ENCODE peak calls at places on chromosomes 13 and 19, in seven cellular contexts. One of them, this sample, is unnamed.

GRCh38 chr19:10817291-10818038 is 18.5 kb downstream of the TMED1 start:
- ATAC-seq in Right ventricle myocardium inferior: no peak
- ATAC-seq in left cardiac atrium: peak
- ATAC-seq in lower lobe of right lung: peak
- ATAC-seq in PC-3: no peak
- ATAC-seq in heart right ventricle: peak
- ATAC-seq in activated CD8-positive, alpha-beta T cell treated with anti-CD3 and anti-CD28 coated beads for 36 hours: no peak
- ATAC-seq in this sample: no peak

GRCh38 chr19:55346725-55347441 is 7.2 kb downstream of the KMT5C start:
- ATAC-seq in PC-3: no peak
- ATAC-seq in left cardiac atrium: no peak
- ATAC-seq in activated CD8-positive, alpha-beta T cell treated with anti-CD3 and anti-CD28 coated beads for 36 hours: no peak
- ATAC-seq in lower lobe of right lung: no peak
- ATAC-seq in Right ventricle myocardium inferior: peak
- ATAC-seq in heart right ventricle: no peak
- ATAC-seq in this sample: peak

GRCh38 chr13:111178417-111178816 is 63.3 kb downstream of the ARHGEF7 start:
- ATAC-seq in lower lobe of right lung: no peak
- ATAC-seq in left cardiac atrium: peak
- ATAC-seq in Right ventricle myocardium inferior: peak
- ATAC-seq in activated CD8-positive, alpha-beta T cell treated with anti-CD3 and anti-CD28 coated beads for 36 hours: no peak
- ATAC-seq in heart right ventricle: no peak
- ATAC-seq in PC-3: no peak
- ATAC-seq in this sample: no peak

GRCh38 chr19:7470540-7471305 is 18.1 kb downstream of the PEX11G start:
- ATAC-seq in Right ventricle myocardium inferior: no peak
- ATAC-seq in activated CD8-positive, alpha-beta T cell treated with anti-CD3 and anti-CD28 coated beads for 36 hours: no peak
- ATAC-seq in lower lobe of right lung: no peak
- ATAC-seq in PC-3: no peak
- ATAC-seq in heart right ventricle: no peak
- ATAC-seq in left cardiac atrium: no peak
- ATAC-seq in this sample: no peak

GRCh38 chr19:46383846-46384245 is 29.5 kb downstream of the CCDC8 start:
- ATAC-seq in PC-3: no peak
- ATAC-seq in Right ventricle myocardium inferior: peak
- ATAC-seq in activated CD8-positive, alpha-beta T cell treated with anti-CD3 and anti-CD28 coated beads for 36 hours: no peak
- ATAC-seq in lower lobe of right lung: no peak
- ATAC-seq in heart right ventricle: peak
- ATAC-seq in left cardiac atrium: peak
- ATAC-seq in this sample: no peak

GRCh38 chr13:29689548-29689947 is 94.1 kb upstream of the SLC7A1 start:
- ATAC-seq in left cardiac atrium: no peak
- ATAC-seq in Right ventricle myocardium inferior: no peak
- ATAC-seq in activated CD8-positive, alpha-beta T cell treated with anti-CD3 and anti-CD28 coated beads for 36 hours: no peak
- ATAC-seq in heart right ventricle: no peak
- ATAC-seq in PC-3: no peak
- ATAC-seq in lower lobe of right lung: no peak
- ATAC-seq in this sample: no peak

GRCh38 chr13:40406405-40407138 is 259.9 kb downstream of the FOXO1 start:
- ATAC-seq in left cardiac atrium: peak
- ATAC-seq in lower lobe of right lung: peak
- ATAC-seq in Right ventricle myocardium inferior: no peak
- ATAC-seq in heart right ventricle: peak
- ATAC-seq in activated CD8-positive, alpha-beta T cell treated with anti-CD3 and anti-CD28 coated beads for 36 hours: no peak
- ATAC-seq in PC-3: peak
- ATAC-seq in this sample: no peak

GRCh38 chr19:35879770-35880317 is 11.5 kb downstream of the APLP1 start:
- ATAC-seq in activated CD8-positive, alpha-beta T cell treated with anti-CD3 and anti-CD28 coated beads for 36 hours: peak
- ATAC-seq in Right ventricle myocardium inferior: peak
- ATAC-seq in heart right ventricle: peak
- ATAC-seq in lower lobe of right lung: peak
- ATAC-seq in PC-3: peak
- ATAC-seq in left cardiac atrium: peak
- ATAC-seq in this sample: peak

GRCh38 chr13:89057862-89058261 is 1386.7 kb downstream of the SLITRK5 start:
- ATAC-seq in left cardiac atrium: no peak
- ATAC-seq in lower lobe of right lung: no peak
- ATAC-seq in heart right ventricle: no peak
- ATAC-seq in Right ventricle myocardium inferior: no peak
- ATAC-seq in activated CD8-positive, alpha-beta T cell treated with anti-CD3 and anti-CD28 coated beads for 36 hours: no peak
- ATAC-seq in PC-3: no peak
- ATAC-seq in this sample: no peak

GRCh38 chr13:75787249-75787940 is 151.3 kb downstream of the LMO7 start:
- ATAC-seq in heart right ventricle: peak
- ATAC-seq in Right ventricle myocardium inferior: no peak
- ATAC-seq in activated CD8-positive, alpha-beta T cell treated with anti-CD3 and anti-CD28 coated beads for 36 hours: no peak
- ATAC-seq in lower lobe of right lung: peak
- ATAC-seq in left cardiac atrium: peak
- ATAC-seq in PC-3: no peak
- ATAC-seq in this sample: no peak

GRCh38 chr13:60019119-60019993 is 144.4 kb downstream of the DIAPH3 start:
- ATAC-seq in heart right ventricle: no peak
- ATAC-seq in left cardiac atrium: peak
- ATAC-seq in lower lobe of right lung: peak
- ATAC-seq in PC-3: no peak
- ATAC-seq in activated CD8-positive, alpha-beta T cell treated with anti-CD3 and anti-CD28 coated beads for 36 hours: no peak
- ATAC-seq in Right ventricle myocardium inferior: no peak
- ATAC-seq in this sample: no peak

GRCh38 chr13:33235078-33235477 is 50.5 kb downstream of the STARD13 start:
- ATAC-seq in left cardiac atrium: peak
- ATAC-seq in Right ventricle myocardium inferior: peak
- ATAC-seq in lower lobe of right lung: peak
- ATAC-seq in activated CD8-positive, alpha-beta T cell treated with anti-CD3 and anti-CD28 coated beads for 36 hours: no peak
- ATAC-seq in heart right ventricle: peak
- ATAC-seq in PC-3: no peak
- ATAC-seq in this sample: no peak

GRCh38 chr19:43480574-43480973 is 15.2 kb upstream of the LYPD3 start:
- ATAC-seq in left cardiac atrium: no peak
- ATAC-seq in PC-3: no peak
- ATAC-seq in Right ventricle myocardium inferior: no peak
- ATAC-seq in lower lobe of right lung: no peak
- ATAC-seq in heart right ventricle: no peak
- ATAC-seq in activated CD8-positive, alpha-beta T cell treated with anti-CD3 and anti-CD28 coated beads for 36 hours: no peak
- ATAC-seq in this sample: no peak

GRCh38 chr19:30360378-30361106 is 11.6 kb upstream of the ZNF536 start:
- ATAC-seq in PC-3: no peak
- ATAC-seq in activated CD8-positive, alpha-beta T cell treated with anti-CD3 and anti-CD28 coated beads for 36 hours: no peak
- ATAC-seq in Right ventricle myocardium inferior: no peak
- ATAC-seq in heart right ventricle: no peak
- ATAC-seq in lower lobe of right lung: no peak
- ATAC-seq in left cardiac atrium: no peak
- ATAC-seq in this sample: no peak

GRCh38 chr13:60944863-60945262 is 470.8 kb downstream of the PCDH20 start:
- ATAC-seq in left cardiac atrium: no peak
- ATAC-seq in lower lobe of right lung: no peak
- ATAC-seq in heart right ventricle: no peak
- ATAC-seq in activated CD8-positive, alpha-beta T cell treated with anti-CD3 and anti-CD28 coated beads for 36 hours: no peak
- ATAC-seq in PC-3: no peak
- ATAC-seq in Right ventricle myocardium inferior: no peak
- ATAC-seq in this sample: no peak

GRCh38 chr13:59112375-59112774 is 1051.4 kb downstream of the DIAPH3 start:
- ATAC-seq in left cardiac atrium: peak
- ATAC-seq in PC-3: peak
- ATAC-seq in heart right ventricle: peak
- ATAC-seq in Right ventricle myocardium inferior: peak
- ATAC-seq in activated CD8-positive, alpha-beta T cell treated with anti-CD3 and anti-CD28 coated beads for 36 hours: no peak
- ATAC-seq in lower lobe of right lung: no peak
- ATAC-seq in this sample: no peak

GRCh38 chr13:32443111-32443510 is 15.2 kb upstream of the N4BP2L1 start:
- ATAC-seq in lower lobe of right lung: peak
- ATAC-seq in heart right ventricle: no peak
- ATAC-seq in activated CD8-positive, alpha-beta T cell treated with anti-CD3 and anti-CD28 coated beads for 36 hours: peak
- ATAC-seq in Right ventricle myocardium inferior: no peak
- ATAC-seq in PC-3: peak
- ATAC-seq in left cardiac atrium: no peak
- ATAC-seq in this sample: peak

GRCh38 chr13:106533101-106533939 is 2.1 kb downstream of the EFNB2 start:
- ATAC-seq in PC-3: peak
- ATAC-seq in heart right ventricle: peak
- ATAC-seq in Right ventricle myocardium inferior: peak
- ATAC-seq in lower lobe of right lung: peak
- ATAC-seq in activated CD8-positive, alpha-beta T cell treated with anti-CD3 and anti-CD28 coated beads for 36 hours: no peak
- ATAC-seq in left cardiac atrium: peak
- ATAC-seq in this sample: no peak

GRCh38 chr13:101465877-101466276 is 13.4 kb downstream of the ITGBL1 start:
- ATAC-seq in heart right ventricle: no peak
- ATAC-seq in Right ventricle myocardium inferior: no peak
- ATAC-seq in lower lobe of right lung: no peak
- ATAC-seq in PC-3: peak
- ATAC-seq in activated CD8-positive, alpha-beta T cell treated with anti-CD3 and anti-CD28 coated beads for 36 hours: no peak
- ATAC-seq in left cardiac atrium: no peak
- ATAC-seq in this sample: no peak

GRCh38 chr13:77061362-77061761 is 34.4 kb upstream of the FBXL3 start:
- ATAC-seq in PC-3: no peak
- ATAC-seq in Right ventricle myocardium inferior: no peak
- ATAC-seq in left cardiac atrium: no peak
- ATAC-seq in heart right ventricle: no peak
- ATAC-seq in activated CD8-positive, alpha-beta T cell treated with anti-CD3 and anti-CD28 coated beads for 36 hours: no peak
- ATAC-seq in lower lobe of right lung: no peak
- ATAC-seq in this sample: no peak

GRCh38 chr13:99809931-99810330 is 161.6 kb downstream of the ZIC5 start:
- ATAC-seq in lower lobe of right lung: no peak
- ATAC-seq in Right ventricle myocardium inferior: no peak
- ATAC-seq in activated CD8-positive, alpha-beta T cell treated with anti-CD3 and anti-CD28 coated beads for 36 hours: no peak
- ATAC-seq in PC-3: no peak
- ATAC-seq in left cardiac atrium: no peak
- ATAC-seq in heart right ventricle: no peak
- ATAC-seq in this sample: no peak

GRCh38 chr13:20295956-20296355 is 63.8 kb upstream of the GJB6 start:
- ATAC-seq in Right ventricle myocardium inferior: no peak
- ATAC-seq in left cardiac atrium: no peak
- ATAC-seq in lower lobe of right lung: no peak
- ATAC-seq in heart right ventricle: no peak
- ATAC-seq in PC-3: no peak
- ATAC-seq in activated CD8-positive, alpha-beta T cell treated with anti-CD3 and anti-CD28 coated beads for 36 hours: no peak
- ATAC-seq in this sample: no peak

GRCh38 chr13:75705395-75705794 is 69.3 kb downstream of the LMO7 start:
- ATAC-seq in Right ventricle myocardium inferior: no peak
- ATAC-seq in lower lobe of right lung: peak
- ATAC-seq in activated CD8-positive, alpha-beta T cell treated with anti-CD3 and anti-CD28 coated beads for 36 hours: peak
- ATAC-seq in left cardiac atrium: peak
- ATAC-seq in heart right ventricle: no peak
- ATAC-seq in PC-3: peak
- ATAC-seq in this sample: no peak

GRCh38 chr13:50208826-50209335 is 193.6 kb downstream of the KCNRG start:
- ATAC-seq in lower lobe of right lung: peak
- ATAC-seq in Right ventricle myocardium inferior: peak
- ATAC-seq in activated CD8-positive, alpha-beta T cell treated with anti-CD3 and anti-CD28 coated beads for 36 hours: no peak
- ATAC-seq in left cardiac atrium: peak
- ATAC-seq in heart right ventricle: peak
- ATAC-seq in PC-3: peak
- ATAC-seq in this sample: peak

GRCh38 chr19:6060600-6061391 is 49.5 kb downstream of the RFX2 start:
- ATAC-seq in PC-3: no peak
- ATAC-seq in left cardiac atrium: peak
- ATAC-seq in Right ventricle myocardium inferior: no peak
- ATAC-seq in heart right ventricle: no peak
- ATAC-seq in activated CD8-positive, alpha-beta T cell treated with anti-CD3 and anti-CD28 coated beads for 36 hours: peak
- ATAC-seq in lower lobe of right lung: no peak
- ATAC-seq in this sample: no peak

GRCh38 chr13:66994097-66994496 is 236.0 kb downstream of the PCDH9 start:
- ATAC-seq in Right ventricle myocardium inferior: peak
- ATAC-seq in PC-3: no peak
- ATAC-seq in lower lobe of right lung: peak
- ATAC-seq in heart right ventricle: peak
- ATAC-seq in left cardiac atrium: peak
- ATAC-seq in activated CD8-positive, alpha-beta T cell treated with anti-CD3 and anti-CD28 coated beads for 36 hours: peak
- ATAC-seq in this sample: peak

GRCh38 chr19:2602391-2603181 is 99.9 kb downstream of the GNG7 start:
- ATAC-seq in Right ventricle myocardium inferior: peak
- ATAC-seq in activated CD8-positive, alpha-beta T cell treated with anti-CD3 and anti-CD28 coated beads for 36 hours: no peak
- ATAC-seq in heart right ventricle: peak
- ATAC-seq in left cardiac atrium: peak
- ATAC-seq in lower lobe of right lung: peak
- ATAC-seq in PC-3: peak
- ATAC-seq in this sample: no peak

GRCh38 chr19:56097776-56098175 is 23.3 kb downstream of the ZNF787 start:
- ATAC-seq in PC-3: no peak
- ATAC-seq in Right ventricle myocardium inferior: no peak
- ATAC-seq in lower lobe of right lung: no peak
- ATAC-seq in heart right ventricle: no peak
- ATAC-seq in left cardiac atrium: no peak
- ATAC-seq in activated CD8-positive, alpha-beta T cell treated with anti-CD3 and anti-CD28 coated beads for 36 hours: no peak
- ATAC-seq in this sample: no peak

GRCh38 chr13:109587689-109588088 is 198.7 kb downstream of the IRS2 start:
- ATAC-seq in left cardiac atrium: no peak
- ATAC-seq in lower lobe of right lung: no peak
- ATAC-seq in PC-3: no peak
- ATAC-seq in heart right ventricle: no peak
- ATAC-seq in Right ventricle myocardium inferior: no peak
- ATAC-seq in activated CD8-positive, alpha-beta T cell treated with anti-CD3 and anti-CD28 coated beads for 36 hours: no peak
- ATAC-seq in this sample: no peak

GRCh38 chr13:95221991-95222732 is 79.1 kb downstream of the ABCC4 start:
- ATAC-seq in PC-3: peak
- ATAC-seq in activated CD8-positive, alpha-beta T cell treated with anti-CD3 and anti-CD28 coated beads for 36 hours: no peak
- ATAC-seq in heart right ventricle: no peak
- ATAC-seq in lower lobe of right lung: peak
- ATAC-seq in left cardiac atrium: no peak
- ATAC-seq in Right ventricle myocardium inferior: no peak
- ATAC-seq in this sample: no peak

GRCh38 chr13:20425819-20426219 is 99.8 kb downstream of the CRYL1 start:
- ATAC-seq in heart right ventricle: no peak
- ATAC-seq in left cardiac atrium: no peak
- ATAC-seq in lower lobe of right lung: no peak
- ATAC-seq in activated CD8-positive, alpha-beta T cell treated with anti-CD3 and anti-CD28 coated beads for 36 hours: peak
- ATAC-seq in Right ventricle myocardium inferior: no peak
- ATAC-seq in PC-3: no peak
- ATAC-seq in this sample: peak

GRCh38 chr13:19862511-19863313 is 737 bp downstream of the ZMYM5 start:
- ATAC-seq in lower lobe of right lung: peak
- ATAC-seq in heart right ventricle: no peak
- ATAC-seq in activated CD8-positive, alpha-beta T cell treated with anti-CD3 and anti-CD28 coated beads for 36 hours: no peak
- ATAC-seq in left cardiac atrium: no peak
- ATAC-seq in Right ventricle myocardium inferior: peak
- ATAC-seq in PC-3: peak
- ATAC-seq in this sample: peak

GRCh38 chr19:39130337-39131254 is 5.0 kb downstream of the PAK4 start:
- ATAC-seq in activated CD8-positive, alpha-beta T cell treated with anti-CD3 and anti-CD28 coated beads for 36 hours: no peak
- ATAC-seq in Right ventricle myocardium inferior: no peak
- ATAC-seq in heart right ventricle: peak
- ATAC-seq in left cardiac atrium: no peak
- ATAC-seq in PC-3: no peak
- ATAC-seq in lower lobe of right lung: no peak
- ATAC-seq in this sample: peak

GRCh38 chr13:96229356-96229755 is 139.4 kb downstream of the HS6ST3 start:
- ATAC-seq in left cardiac atrium: no peak
- ATAC-seq in Right ventricle myocardium inferior: no peak
- ATAC-seq in lower lobe of right lung: peak
- ATAC-seq in PC-3: peak
- ATAC-seq in activated CD8-positive, alpha-beta T cell treated with anti-CD3 and anti-CD28 coated beads for 36 hours: no peak
- ATAC-seq in heart right ventricle: no peak
- ATAC-seq in this sample: no peak

GRCh38 chr19:6837525-6837924 is 49.9 kb upstream of the ADGRE1 start:
- ATAC-seq in left cardiac atrium: no peak
- ATAC-seq in Right ventricle myocardium inferior: no peak
- ATAC-seq in heart right ventricle: no peak
- ATAC-seq in activated CD8-positive, alpha-beta T cell treated with anti-CD3 and anti-CD28 coated beads for 36 hours: peak
- ATAC-seq in lower lobe of right lung: no peak
- ATAC-seq in PC-3: no peak
- ATAC-seq in this sample: no peak

GRCh38 chr19:37563518-37563917 is 31.1 kb downstream of the ZNF571 start:
- ATAC-seq in lower lobe of right lung: no peak
- ATAC-seq in heart right ventricle: no peak
- ATAC-seq in activated CD8-positive, alpha-beta T cell treated with anti-CD3 and anti-CD28 coated beads for 36 hours: no peak
- ATAC-seq in PC-3: no peak
- ATAC-seq in left cardiac atrium: no peak
- ATAC-seq in Right ventricle myocardium inferior: no peak
- ATAC-seq in this sample: no peak